ENCODE peak calls at places on chromosomes 12 and 14, in six cellular contexts. L, G, W, K, Y and X are unnamed samples.

GRCh38 chr12:131598717-131599116 is 112.2 kb upstream of the SFSWAP start:
- DNase-seq in L (no peak), G (peak; percentile 64), W (no peak), K (no peak), Y (no peak), X (no peak)

GRCh38 chr12:124418791-124419190 is 123.9 kb downstream of the RFLNA start:
- DNase-seq in L (no peak), G (no peak), W (no peak), K (no peak), Y (no peak), X (no peak)

GRCh38 chr12:49200882-49201594 is 12.2 kb upstream of the TUBA1A start:
- DNase-seq in L (peak; percentile 51), G (peak; percentile 70), W (no peak), K (no peak), Y (peak; percentile 17), X (no peak)

GRCh38 chr14:23321572-23322547 is 603 bp downstream of the PABPN1 start:
- DNase-seq in L (no peak), G (peak; percentile 78), W (no peak), K (no peak), Y (no peak), X (peak; percentile 71)

GRCh38 chr12:42326466-42327226 is 679 bp downstream of the PPHLN1 start:
- DNase-seq in L (no peak), G (peak; percentile 25), W (no peak), K (no peak), Y (no peak), X (peak; percentile 8)

GRCh38 chr14:47012533-47012932 is 361.0 kb upstream of the RPL10L start:
- DNase-seq in L (no peak), G (no peak), W (no peak), K (no peak), Y (no peak), X (no peak)

GRCh38 chr12:93832126-93832525 is 155.0 kb downstream of the CRADD start:
- DNase-seq in L (no peak), G (no peak), W (no peak), K (no peak), Y (no peak), X (no peak)

GRCh38 chr14:70020350-70021170 is 141.3 kb downstream of the SMOC1 start:
- DNase-seq in L (no peak), G (peak; percentile 9), W (no peak), K (no peak), Y (no peak), X (no peak)

GRCh38 chr14:21066882-21067502 is 3.1 kb upstream of the ARHGEF40 start:
- DNase-seq in L (peak; percentile 19), G (no peak), W (no peak), K (no peak), Y (no peak), X (peak; percentile 48)

GRCh38 chr14:62015945-62016344 is 253.7 kb downstream of the SNAPC1 start:
- DNase-seq in L (no peak), G (no peak), W (no peak), K (no peak), Y (no peak), X (no peak)

GRCh38 chr14:58238252-58239247 is 6.1 kb upstream of the PSMA3 start:
- DNase-seq in L (no peak), G (peak; percentile 16), W (no peak), K (no peak), Y (no peak), X (no peak)

GRCh38 chr14:104537613-104537988 is 42.0 kb upstream of the C14orf180 start:
- DNase-seq in L (no peak), G (no peak), W (no peak), K (no peak), Y (no peak), X (no peak)

GRCh38 chr14:20331048-20331613 is 1.9 kb downstream of the CCNB1IP1 start:
- DNase-seq in L (no peak), G (no peak), W (no peak), K (no peak), Y (no peak), X (peak; percentile 23)

GRCh38 chr12:120497524-120498150 is 1.7 kb downstream of the DYNLL1 start:
- DNase-seq in L (no peak), G (no peak), W (no peak), K (no peak), Y (no peak), X (no peak)

DNA sequence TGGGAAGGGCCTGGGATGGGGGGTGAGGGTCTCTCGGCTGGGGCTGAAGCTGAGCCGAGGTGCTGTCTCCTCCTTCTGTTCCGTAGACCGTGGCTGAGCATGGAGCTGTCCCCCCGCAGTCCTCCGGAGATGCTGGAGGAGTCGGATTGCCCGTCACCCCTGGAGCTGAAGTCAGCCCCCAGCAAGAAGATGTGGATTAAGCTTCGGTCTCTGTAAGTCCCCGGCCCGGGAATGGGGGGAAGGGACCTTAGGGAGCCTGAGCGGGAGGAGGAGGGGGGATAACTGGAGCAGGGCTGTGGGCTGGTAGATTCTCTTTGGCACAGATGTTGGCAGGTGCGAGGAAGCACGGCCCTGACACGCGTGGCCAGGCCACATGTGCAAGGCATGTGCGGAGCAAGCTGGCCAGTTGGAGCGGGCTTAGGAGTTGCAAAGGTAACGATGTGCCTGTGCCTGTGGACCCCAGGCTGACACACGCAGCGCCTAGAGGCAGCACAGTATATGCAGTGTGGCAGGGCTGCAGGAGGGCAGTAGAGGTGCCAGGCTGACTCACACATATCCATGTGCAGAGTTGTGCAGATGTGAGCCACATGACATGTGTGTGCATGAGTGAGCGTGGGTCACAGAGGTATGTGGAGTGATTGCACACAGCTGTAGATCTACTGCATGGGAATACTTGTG is 512 bp downstream of the PDE1B start:
- DNase-seq in L (no peak), G (no peak), W (no peak), K (no peak), Y (no peak), X (no peak)
- TF ChIP-seq ZNF274 in L (no peak), G (no peak), W (no peak), K (no peak), Y (no peak), X (no peak)

GRCh38 chr12:21773799-21774198 is 707 bp downstream of the KCNJ8 start:
- DNase-seq in L (no peak), G (no peak), W (no peak), K (no peak), Y (no peak), X (no peak)
- H3K4me1 ChIP-seq in L (no peaks in the 10 kb centered on the region), G (peaks cover 8% of the 10 kb centered on the region), W (no peaks in the 10 kb centered on the region), K (no peaks in the 10 kb centered on the region), Y (no peaks in the 10 kb centered on the region), X (no peaks in the 10 kb centered on the region)

GRCh38 chr12:54680374-54680773 is 32.2 kb upstream of the DCD start:
- DNase-seq in L (peak; percentile 56), G (peak; percentile 60), W (peak; percentile 77), K (peak; percentile 25), Y (no peak), X (peak; percentile 19)
- TF ChIP-seq ZNF274 in L (no peak), G (no peak), W (no peak), K (no peak), Y (no peak), X (no peak)

DNA sequence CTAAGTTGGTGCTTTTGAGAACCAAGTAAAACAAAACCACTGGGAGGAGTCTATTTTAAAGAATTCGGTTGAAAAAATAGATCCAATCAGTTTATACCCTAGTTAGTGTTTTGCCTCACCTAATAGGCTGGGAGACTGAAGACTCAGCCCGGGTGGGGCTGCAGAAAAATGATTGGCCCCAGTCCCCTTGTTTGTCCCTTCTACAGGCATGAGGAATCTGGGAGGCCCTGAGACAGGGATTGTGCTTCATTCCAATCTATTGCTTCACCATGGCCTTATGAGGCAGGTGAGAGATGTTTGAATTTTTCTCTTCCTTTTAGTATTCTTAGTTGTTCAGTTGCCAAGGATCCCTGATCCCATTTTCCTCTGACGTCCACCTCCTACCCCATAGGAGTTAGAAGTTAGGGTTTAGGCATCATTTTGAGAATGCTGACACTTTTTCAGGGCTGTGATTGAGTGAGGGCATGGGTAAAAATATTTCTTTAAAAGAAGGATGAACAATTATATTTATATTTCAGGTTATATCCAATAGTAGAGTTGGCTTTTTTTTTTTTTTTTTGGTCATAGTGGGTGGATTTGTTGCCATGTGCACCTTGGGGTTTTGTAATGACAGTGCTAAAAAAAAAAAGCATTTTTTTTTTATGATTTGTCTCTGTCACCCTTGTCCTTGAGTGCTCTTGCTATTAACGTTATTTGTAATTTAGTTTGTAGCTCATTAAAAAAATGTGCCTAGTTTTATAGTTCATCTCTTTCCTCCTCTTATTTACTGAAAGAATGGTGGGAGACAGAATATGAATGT is 1.6 kb upstream of the RAB5B start:
- DNase-seq in L (no peak), G (no peak), W (no peak), K (no peak), Y (no peak), X (peak; percentile 60)
- H3K4me1 ChIP-seq in L (peaks cover 38% of the 10 kb centered on the region), G (peaks cover 11% of the 10 kb centered on the region), W (peaks cover 3% of the 10 kb centered on the region), K (no peaks in the 10 kb centered on the region), Y (peaks cover 7% of the 10 kb centered on the region), X (peaks cover 59% of the 10 kb centered on the region)

GRCh38 chr14:83558946-83559345 is 1971.0 kb upstream of the FLRT2 start:
- DNase-seq in L (no peak), G (no peak), W (no peak), K (no peak), Y (no peak), X (no peak)

GRCh38 chr14:83556065-83556464 is 1973.9 kb upstream of the FLRT2 start:
- DNase-seq in L (no peak), G (no peak), W (no peak), K (no peak), Y (no peak), X (no peak)

GRCh38 chr14:83559721-83560120 is 1970.2 kb upstream of the FLRT2 start:
- DNase-seq in L (no peak), G (no peak), W (no peak), K (no peak), Y (no peak), X (no peak)

GRCh38 chr14:83556746-83557460 is 1973.0 kb upstream of the FLRT2 start:
- DNase-seq in L (no peak), G (no peak), W (no peak), K (no peak), Y (no peak), X (no peak)

DNA sequence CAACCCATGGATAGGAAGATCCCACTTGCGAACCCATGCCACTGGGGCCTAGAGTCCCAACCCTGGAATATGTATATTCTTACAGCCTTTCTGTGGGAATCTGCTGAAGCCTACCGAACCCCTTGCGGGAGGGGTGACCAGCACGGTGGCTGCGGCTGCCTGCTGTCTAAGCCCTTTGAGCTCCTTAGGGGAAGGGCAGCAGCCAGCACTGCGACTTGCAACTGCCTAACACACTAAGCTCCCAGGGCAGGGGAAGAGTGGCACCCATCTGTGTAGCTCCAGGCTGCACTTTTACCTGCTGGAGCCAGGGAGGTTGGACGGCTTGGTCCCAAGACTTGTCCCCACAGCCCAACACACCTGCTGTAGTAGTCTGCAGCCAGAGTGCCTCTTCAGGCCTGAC is 1968.7 kb upstream of the FLRT2 start:
- DNase-seq in L (no peak), G (no peak), W (no peak), K (no peak), Y (no peak), X (no peak)
- TF ChIP-seq ZNF274 in L (no peak), G (no peak), W (no peak), K (no peak), Y (no peak), X (no peak)

GRCh38 chr12:4320859-4321701 is at the start of gene TIGAR:
- DNase-seq in L (peak; percentile 81), G (peak; percentile 96), W (peak; percentile 100), K (peak; percentile 75), Y (peak; percentile 70), X (peak; percentile 85)

GRCh38 chr12:4325984-4326383 is 5.0 kb downstream of the TIGAR start:
- DNase-seq in L (no peak), G (no peak), W (no peak), K (no peak), Y (no peak), X (no peak)

GRCh38 chr12:4324366-4324765 is 3.4 kb downstream of the TIGAR start:
- DNase-seq in L (no peak), G (no peak), W (no peak), K (no peak), Y (no peak), X (no peak)

GRCh38 chr12:4322789-4323188 is 1.8 kb downstream of the TIGAR start:
- DNase-seq in L (no peak), G (no peak), W (no peak), K (no peak), Y (no peak), X (no peak)

GRCh38 chr12:4323400-4323799 is 2.4 kb downstream of the TIGAR start:
- DNase-seq in L (no peak), G (no peak), W (no peak), K (no peak), Y (no peak), X (no peak)
- H3K4me1 ChIP-seq in L (peaks cover 13% of the 10 kb centered on the region), G (peaks cover 10% of the 10 kb centered on the region), W (no peaks in the 10 kb centered on the region), K (no peaks in the 10 kb centered on the region), Y (peaks cover 3% of the 10 kb centered on the region), X (peaks cover 25% of the 10 kb centered on the region)